ENCODE peak calls at places on chromosomes 2 and 18, in six cellular contexts. One of them, this sample, is unnamed.

GRCh38 chr2:72788756-72789155 is 37.1 kb downstream of the EXOC6B start:
- DNase-seq in ecto neural progenitor cell: no peak
- DNase-seq in right cardiac atrium: peak; percentile 46
- DNase-seq in GM10248: no peak
- DNase-seq in GM18507: no peak
- DNase-seq in hepatocyte: no peak
- DNase-seq in this sample: no peak

GRCh38 chr2:112340416-112340815 is 65.0 kb downstream of the ZC3H6 start:
- DNase-seq in GM18507: no peak
- DNase-seq in right cardiac atrium: no peak
- DNase-seq in hepatocyte: peak; percentile 22
- DNase-seq in GM10248: no peak
- DNase-seq in ecto neural progenitor cell: no peak
- DNase-seq in this sample: no peak

GRCh38 chr2:191209346-191209745 is 35.9 kb upstream of the MYO1B start:
- DNase-seq in GM10248: no peak
- DNase-seq in right cardiac atrium: no peak
- DNase-seq in hepatocyte: no peak
- DNase-seq in ecto neural progenitor cell: no peak
- DNase-seq in GM18507: no peak
- DNase-seq in this sample: no peak

GRCh38 chr18:48326901-48327675 is 82.1 kb downstream of the ZBTB7C start:
- DNase-seq in GM18507: no peak
- DNase-seq in right cardiac atrium: no peak
- DNase-seq in GM10248: no peak
- DNase-seq in ecto neural progenitor cell: no peak
- DNase-seq in hepatocyte: peak; percentile 34
- DNase-seq in this sample: no peak

GRCh38 chr2:105143467-105144127 is 97.9 kb upstream of the GPR45 start:
- DNase-seq in hepatocyte: peak; percentile 37
- DNase-seq in right cardiac atrium: no peak
- DNase-seq in ecto neural progenitor cell: peak; percentile 76
- DNase-seq in GM18507: peak; percentile 9
- DNase-seq in GM10248: peak; percentile 31
- DNase-seq in this sample: peak; percentile 35

GRCh38 chr2:216188268-216188850 is 79.2 kb downstream of the XRCC5 start:
- DNase-seq in right cardiac atrium: no peak
- DNase-seq in GM18507: no peak
- DNase-seq in ecto neural progenitor cell: no peak
- DNase-seq in GM10248: no peak
- DNase-seq in hepatocyte: no peak
- DNase-seq in this sample: no peak

GRCh38 chr2:178229927-178230326 is 35.6 kb downstream of the OSBPL6 start:
- DNase-seq in ecto neural progenitor cell: no peak
- DNase-seq in hepatocyte: no peak
- DNase-seq in GM18507: no peak
- DNase-seq in right cardiac atrium: no peak
- DNase-seq in GM10248: no peak
- DNase-seq in this sample: no peak

GRCh38 chr2:156935611-156936010 is 321.9 kb upstream of the GALNT5 start:
- DNase-seq in GM18507: no peak
- DNase-seq in hepatocyte: no peak
- DNase-seq in right cardiac atrium: no peak
- DNase-seq in ecto neural progenitor cell: no peak
- DNase-seq in GM10248: no peak
- DNase-seq in this sample: no peak

GRCh38 chr18:23929362-23929940 is 85.1 kb upstream of the TTC39C start:
- DNase-seq in hepatocyte: no peak
- DNase-seq in GM10248: no peak
- DNase-seq in ecto neural progenitor cell: no peak
- DNase-seq in GM18507: no peak
- DNase-seq in right cardiac atrium: no peak
- DNase-seq in this sample: no peak

This sample was measured in GM12891.